ENCODE peak calls at places on chromosomes 4 and X, in four cellular contexts. I is A549, Z is K562, E is HepG2. N is an unnamed sample.

GRCh38 chrX:9701790-9702189 is 63.9 kb downstream of the GPR143 start:
- DNase-seq in E (no peak), I (no peak), Z (no peak), N (peak; percentile 29)

GRCh38 chrX:18758166-18758932 is 50.9 kb downstream of the PPEF1 start:
- DNase-seq in I (no peak), Z (no peak), E (no peak), N (no peak)

GRCh38 chrX:84219551-84219950 is 31.6 kb upstream of the RPS6KA6 start:
- DNase-seq in E (no peak), Z (no peak), I (no peak), N (no peak)

GRCh38 chr4:21242163-21242562 is 541.9 kb downstream of the PACRGL start:
- DNase-seq in Z (no peak), I (no peak), E (peak; percentile 2), N (no peak)

GRCh38 chr4:84418032-84418709 is 80.9 kb downstream of the NKX6-1 start:
- DNase-seq in E (no peak), I (no peak), Z (no peak), N (no peak)

GRCh38 chr4:95585016-95585695 is 36.4 kb upstream of the UNC5C start:
- DNase-seq in E (no peak), Z (no peak), I (no peak), N (no peak)

GRCh38 chrX:103918050-103918449 is 44.4 kb upstream of the TMSB15B start:
- DNase-seq in E (no peak), Z (peak; percentile 37), I (peak; percentile 81), N (peak; percentile 70)

GRCh38 chrX:34638116-34638515 is 19.0 kb downstream of the TMEM47 start:
- DNase-seq in I (peak; percentile 31), E (peak; percentile 1), Z (no peak), N (no peak)

GRCh38 chrX:2264179-2265030 is 236.4 kb downstream of the DHRSX start:
- DNase-seq in E (no peak), Z (no peak), I (no peak), N (no peak)

GRCh38 chrX:45347877-45348675 is 147.4 kb upstream of the DIPK2B start:
- DNase-seq in Z (no peak), I (no peak), E (no peak), N (no peak)

GRCh38 chr4:139014391-139015268 is 951 bp upstream of the NOCT start:
- DNase-seq in Z (peak; percentile 37), I (peak; percentile 84), E (peak; percentile 64), N (no peak)

GRCh38 chrX:45191820-45192409 is 8.8 kb downstream of the DIPK2B start:
- DNase-seq in Z (no peak), I (no peak), E (no peak), N (no peak)

GRCh38 chrX:666762-667161 is 36.2 kb downstream of the SHOX start:
- DNase-seq in I (peak; percentile 32), Z (no peak), E (no peak), N (no peak)

GRCh38 chr4:164210377-164210776 is 543.6 kb upstream of the SMIM31 start:
- DNase-seq in E (no peak), I (no peak), Z (no peak), N (no peak)

GRCh38 chr4:11904117-11904535 is 475.4 kb upstream of the HS3ST1 start:
- DNase-seq in I (peak; percentile 0), Z (no peak), E (no peak), N (no peak)

DNA sequence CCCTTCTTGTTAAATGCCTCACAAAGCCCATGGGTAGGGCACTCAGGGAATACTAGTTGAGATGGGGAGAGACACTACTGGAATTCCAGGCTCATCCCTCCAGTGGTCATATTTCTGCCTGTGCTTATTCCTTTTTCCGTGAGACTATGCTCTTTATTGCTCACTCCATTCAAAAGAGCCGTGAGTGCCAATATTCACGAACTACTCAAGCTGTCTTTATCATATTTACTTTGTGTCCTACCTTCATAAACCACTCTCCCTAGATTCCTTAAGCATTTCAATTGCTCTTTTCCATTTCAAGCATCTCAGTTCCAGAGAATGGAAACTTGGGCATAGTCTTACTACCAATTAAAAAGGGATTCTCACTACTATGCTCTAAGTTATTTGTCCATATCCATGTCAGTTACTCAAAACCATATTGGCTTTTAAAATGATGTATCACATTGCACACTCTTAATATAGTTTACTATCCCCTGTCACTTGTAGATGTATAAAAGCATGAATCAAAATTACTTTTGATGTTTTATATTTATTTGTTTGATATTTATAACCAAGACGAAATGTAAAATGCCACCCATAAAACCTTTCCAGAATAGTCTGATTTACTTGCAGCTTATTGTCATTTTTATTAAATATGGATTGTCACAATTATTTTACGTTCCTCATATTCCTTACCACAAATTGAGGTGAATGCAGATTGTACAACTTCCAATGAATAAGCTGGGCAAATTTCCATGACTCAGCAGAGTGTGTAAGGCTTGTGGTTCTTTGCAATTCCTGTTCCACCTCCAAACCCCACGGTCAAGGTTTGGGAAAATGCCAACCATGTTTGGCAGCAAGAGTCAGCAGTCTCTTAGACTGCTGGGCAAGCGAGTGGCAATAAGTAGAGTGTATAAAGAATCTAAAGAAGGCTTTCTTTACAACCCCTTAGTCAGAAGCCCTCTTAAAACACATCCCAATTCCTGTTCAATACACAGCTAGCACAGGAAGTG is 24.4 kb downstream of the ENOX2 start:
- DNase-seq in Z (no peak), E (no peak), I (peak; percentile 37), N (no peak)
- TF ChIP-seq NR3C1 in Z (no peak), E (no peak), I (no peak), N (no peak)

GRCh38 chr4:6216588-6216987 is 16.2 kb upstream of the JAKMIP1 start:
- DNase-seq in E (no peak), I (no peak), Z (no peak), N (no peak)

GRCh38 chr4:6221851-6222760 is 21.8 kb upstream of the JAKMIP1 start:
- DNase-seq in E (no peak), Z (peak; percentile 69), I (no peak), N (peak; percentile 80)

GRCh38 chr4:6221296-6221850 is 21.0 kb upstream of the JAKMIP1 start:
- DNase-seq in E (no peak), Z (no peak), I (no peak), N (no peak)

GRCh38 chr4:6222761-6223292 is 22.5 kb upstream of the JAKMIP1 start:
- DNase-seq in Z (no peak), E (no peak), I (no peak), N (peak; percentile 74)

DNA sequence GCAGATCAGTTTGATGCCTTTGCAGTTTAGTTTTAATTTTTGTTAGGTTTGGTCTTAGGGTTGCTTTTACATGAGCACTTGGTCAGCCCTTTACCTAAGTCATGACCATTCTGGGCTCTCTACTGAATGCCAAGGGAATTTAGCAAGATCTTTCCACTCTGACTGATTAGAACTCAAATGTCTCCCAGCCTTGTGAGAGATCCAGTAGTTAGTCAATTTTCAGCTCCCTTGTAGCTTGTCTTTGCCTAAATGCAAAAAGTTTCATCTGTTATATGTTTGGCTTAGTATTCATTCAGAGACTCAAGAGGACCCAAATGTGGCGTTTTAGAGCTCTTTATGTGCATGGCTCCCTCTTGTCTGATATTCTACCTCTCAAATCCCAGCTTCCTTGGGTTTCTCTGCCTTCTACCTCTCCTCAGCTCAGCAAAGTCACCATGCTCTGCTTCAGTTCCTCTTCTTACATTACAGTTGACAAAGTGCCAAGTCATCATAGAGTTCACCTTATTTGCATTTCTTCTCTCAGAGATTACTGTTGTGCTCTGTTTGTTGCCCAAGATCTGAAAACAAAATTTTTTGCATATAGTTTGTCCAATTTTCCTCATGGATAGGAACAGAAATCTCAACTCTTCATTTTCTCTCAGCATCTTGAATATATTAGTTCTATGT is 17.5 kb upstream of the JAKMIP1 start:
- DNase-seq in Z (no peak), E (no peak), I (no peak), N (no peak)
- TF ChIP-seq NR3C1 in Z (no peak), E (no peak), I (no peak), N (no peak)

GRCh38 chr4:1212546-1213335 is 36.2 kb downstream of the CTBP1 start:
- DNase-seq in E (no peak), I (no peak), Z (no peak), N (no peak)
- TF ChIP-seq NR3C1 in E (no peak), I (no peak), Z (no peak), N (no peak)

GRCh38 chr4:111070390-111070789 is 447.5 kb upstream of the PITX2 start:
- DNase-seq in E (no peak), Z (no peak), I (no peak), N (no peak)
- TF ChIP-seq NR3C1 in E (no peak), Z (no peak), I (no peak), N (no peak)

GRCh38 chr4:148182230-148182928 is 259.8 kb downstream of the NR3C2 start:
- DNase-seq in I (no peak), Z (no peak), E (no peak), N (no peak)
- TF ChIP-seq NR3C1 in I (no peak), Z (no peak), E (no peak), N (no peak)

N was measured in WTC11.